ENCODE peak calls at places on chromosome 19, in four cellular contexts. I, P, W and A are unnamed samples.

GRCh38 chr19:50465986-50466771 is 10.1 kb upstream of the EMC10 start:
- DNase-seq in P (no peak), W (no peak), I (no peak), A (no peak)

GRCh38 chr19:10544753-10545251 is 1.1 kb downstream of the ATG4D start:
- DNase-seq in W (no peak), P (no peak), I (no peak), A (no peak)

GRCh38 chr19:12800873-12801465 is 631 bp downstream of the PRDX2 start:
- DNase-seq in P (no peak), W (no peak), I (no peak), A (no peak)

GRCh38 chr19:50315773-50316448 is 13.3 kb downstream of the KCNC3 start:
- DNase-seq in W (no peak), P (no peak), I (no peak), A (no peak)

GRCh38 chr19:18604820-18605159 is 1.8 kb downstream of the CRLF1 start:
- DNase-seq in P (no peak), I (no peak), W (no peak), A (no peak)

GRCh38 chr19:50214699-50215543 is 11.5 kb downstream of the MYH14 start:
- DNase-seq in W (no peak), P (no peak), I (peak; percentile 24), A (no peak)

GRCh38 chr19:9645466-9645865 is 24.4 kb upstream of the ZNF561 start:
- DNase-seq in W (no peak), I (no peak), P (no peak), A (no peak)

GRCh38 chr19:30667227-30667626 is 295.0 kb downstream of the ZNF536 start:
- DNase-seq in I (no peak), P (no peak), W (no peak), A (no peak)

GRCh38 chr19:55646889-55647731 is 902 bp upstream of the CCDC106 start:
- DNase-seq in W (no peak), I (no peak), P (no peak), A (peak; percentile 38)

GRCh38 chr19:29450306-29450705 is 75.5 kb upstream of the VSTM2B start:
- DNase-seq in W (no peak), I (no peak), P (no peak), A (no peak)

GRCh38 chr19:20503536-20503935 is 62.0 kb downstream of the ZNF737 start:
- DNase-seq in I (no peak), W (peak; percentile 7), P (peak; percentile 43), A (no peak)

GRCh38 chr19:5222178-5222577 is 118.4 kb downstream of the PTPRS start:
- DNase-seq in I (no peak), P (no peak), W (no peak), A (no peak)

GRCh38 chr19:54921082-54921481 is 15.1 kb downstream of the NCR1 start:
- DNase-seq in P (no peak), W (no peak), I (no peak), A (peak; percentile 25)

GRCh38 chr19:48271531-48272151 is 1.8 kb downstream of the ZNF114 start:
- DNase-seq in P (no peak), I (peak; percentile 62), W (peak; percentile 64), A (peak; percentile 97)

GRCh38 chr19:31351212-31352193 is 2.3 kb upstream of the TSHZ3 start:
- DNase-seq in W (peak; percentile 73), I (no peak), P (no peak), A (peak; percentile 48)

GRCh38 chr19:52734893-52735661 is at the start of gene ZNF611:
- DNase-seq in I (peak; percentile 99), W (peak; percentile 97), P (peak; percentile 87), A (peak; percentile 98)

GRCh38 chr19:10855879-10856522 is 7.8 kb downstream of the C19orf38 start:
- DNase-seq in W (peak; percentile 25), P (no peak), I (no peak), A (no peak)

GRCh38 chr19:33497151-33497777 is 24.3 kb downstream of the PEPD start:
- DNase-seq in P (no peak), W (no peak), I (peak; percentile 33), A (no peak)

GRCh38 chr19:29326849-29327840 is 114.2 kb upstream of the UQCRFS1 start:
- DNase-seq in I (no peak), P (no peak), W (no peak), A (no peak)

GRCh38 chr19:39515551-39516191 is 732 bp downstream of the SELENOV start:
- DNase-seq in I (no peak), W (no peak), P (no peak), A (no peak)

GRCh38 chr19:45401815-45402468 is 2.9 kb downstream of the PPP1R13L start:
- DNase-seq in W (no peak), I (no peak), P (no peak), A (no peak)

GRCh38 chr19:6060600-6061391 is 49.5 kb downstream of the RFX2 start:
- DNase-seq in I (no peak), W (no peak), P (no peak), A (peak; percentile 63)

GRCh38 chr19:35461050-35461449 is 13.0 kb downstream of the FFAR2 start:
- DNase-seq in I (no peak), W (no peak), P (no peak), A (no peak)

GRCh38 chr19:17553256-17553655 is 2.2 kb upstream of the COLGALT1 start:
- DNase-seq in W (peak; percentile 98), I (peak; percentile 78), P (peak; percentile 90), A (no peak)

GRCh38 chr19:19458110-19458816 is 52.8 kb downstream of the GATAD2A start:
- DNase-seq in I (peak; percentile 51), P (no peak), W (no peak), A (no peak)

GRCh38 chr19:39086401-39086800 is 2.2 kb downstream of the ACP7 start:
- DNase-seq in P (no peak), I (no peak), W (no peak), A (no peak)

GRCh38 chr19:50725932-50726230 is 2.7 kb downstream of the CLEC11A start:
- DNase-seq in I (no peak), P (no peak), W (no peak), A (no peak)

GRCh38 chr19:30097746-30098280 is 155.8 kb downstream of the URI1 start:
- DNase-seq in I (peak; percentile 6), P (no peak), W (no peak), A (no peak)

GRCh38 chr19:47005873-47006272 is 13.8 kb upstream of the NPAS1 start:
- DNase-seq in W (no peak), P (no peak), I (no peak), A (no peak)

GRCh38 chr19:2034729-2035589 is 16.1 kb downstream of the MKNK2 start:
- DNase-seq in P (no peak), W (peak; percentile 67), I (peak; percentile 78), A (peak; percentile 67)